ENCODE peak calls at places on chromosomes 16 and 17, in ten cellular contexts. H is tibial artery; O is T-helper 2 cell; W is activated T-helper 1 cell treated with Interleukin-2 at 50 U/mL for 16 hours; M is stimulated activated CD8-positive, alpha-beta memory T cell treated with anti-CD3 and anti-CD28 coated beads, Interleukin-7, amount 100 ng/mL, for 1 hour; C is substantia nigra; N is hippocampal formation; T is kidney; K is keratinocyte; V is NCI-H1092 treated with DMSO at 0.1 percent for 48 hours. A is an unnamed sample.

GRCh38 chr16:11320170-11320569 is 25.1 kb upstream of the RMI2 start:
- DNase-seq in M (no peak), C (no peak), N (no peak), H (no peak), O (no peak), K (no peak), W (no peak), V (no peak), T (no peak), A (no peak)

GRCh38 chr17:77110006-77110374 is 30.8 kb upstream of the SEC14L1 start:
- DNase-seq in N (no peak), V (no peak), M (no peak), T (no peak), K (no peak), O (no peak), W (no peak), C (no peak), H (no peak), A (no peak)

GRCh38 chr16:32116080-32116479 is 137.0 kb upstream of the TP53TG3D start:
- DNase-seq in V (no peak), K (no peak), W (no peak), O (no peak), T (no peak), M (no peak), H (no peak), N (no peak), C (no peak), A (no peak)

GRCh38 chr17:81955756-81956544 is 5.0 kb downstream of the NOTUM start:
- DNase-seq in O (no peak), K (no peak), V (no peak), W (no peak), T (no peak), N (no peak), C (no peak), M (no peak), H (no peak), A (no peak)

GRCh38 chr16:89193021-89193575 is 7.2 kb downstream of the SLC22A31 start:
- DNase-seq in C (no peak), M (no peak), N (no peak), K (peak), T (peak), H (no peak), W (no peak), O (no peak), V (no peak), A (no peak)

GRCh38 chr16:88315543-88316105 is 67.1 kb upstream of the ZNF469 start:
- DNase-seq in N (no peak), W (no peak), K (no peak), O (no peak), T (peak), V (no peak), M (no peak), C (no peak), H (no peak), A (no peak)

GRCh38 chr17:9011001-9011400 is 10.3 kb upstream of the NTN1 start:
- DNase-seq in V (no peak), K (no peak), C (no peak), M (no peak), O (no peak), T (no peak), H (no peak), W (no peak), N (no peak), A (no peak)

GRCh38 chr17:27565874-27566672 is 64.9 kb upstream of the LGALS9 start:
- DNase-seq in W (no peak), O (no peak), K (no peak), T (peak), N (no peak), V (no peak), H (no peak), C (no peak), M (no peak), A (no peak)

GRCh38 chr17:31394544-31394943 is 3.1 kb downstream of the RAB11FIP4 start:
- DNase-seq in W (no peak), C (peak), N (peak), O (no peak), K (no peak), V (no peak), H (no peak), T (no peak), M (no peak), A (no peak)

GRCh38 chr17:28737770-28738679 is 5.8 kb upstream of the TRAF4 start:
- DNase-seq in O (no peak), K (no peak), W (no peak), T (peak), N (no peak), C (no peak), H (no peak), V (no peak), M (no peak), A (no peak)

GRCh38 chr16:75244844-75245758 is 6.3 kb downstream of the BCAR1 start:
- DNase-seq in V (no peak), W (no peak), H (peak), T (peak), C (peak), M (no peak), N (peak), K (no peak), O (no peak), A (peak)

GRCh38 chr16:65176603-65177002 is 54.7 kb upstream of the CDH11 start:
- DNase-seq in N (no peak), C (no peak), V (no peak), W (no peak), M (no peak), O (no peak), T (peak), H (no peak), K (no peak), A (no peak)